ENCODE peak calls at places on chromosomes 12 and 14, in seven cellular contexts. N is bronchial epithelial cell, I is AG04449, C is H7, R is lung, L is pancreas, W is fibroblast of mammary gland. V is an unnamed sample.

GRCh38 chr12:57864811-57865751 is 18.6 kb upstream of the CTDSP2 start:
- DNase-seq in I (no peak), L (peak), W (peak), C (peak), R (peak), N (peak), V (no peak)

GRCh38 chr14:50260511-50260910 is 29.1 kb upstream of the SOS2 start:
- DNase-seq in R (no peak), N (peak), L (no peak), W (peak), I (no peak), C (peak), V (peak)

GRCh38 chr12:50661300-50662120 is 102.4 kb upstream of the ATF1 start:
- DNase-seq in L (no peak), I (no peak), N (no peak), C (no peak), W (no peak), R (no peak), V (no peak)

GRCh38 chr14:98608071-98609060 is 663.6 kb downstream of the BCL11B start:
- DNase-seq in I (no peak), C (no peak), N (no peak), R (no peak), W (no peak), L (no peak), V (no peak)

GRCh38 chr12:10304161-10304574 is 3.5 kb upstream of the KLRD1 start:
- DNase-seq in I (peak), N (peak), C (no peak), W (peak), L (no peak), R (no peak), V (peak)

GRCh38 chr12:109439181-109439580 is 37.9 kb downstream of the KCTD10 start:
- DNase-seq in W (no peak), R (no peak), L (no peak), I (no peak), N (no peak), C (no peak), V (no peak)

GRCh38 chr14:77965919-77966435 is 166.1 kb downstream of the ADCK1 start:
- DNase-seq in R (no peak), I (no peak), N (peak), C (peak), L (peak), W (peak), V (no peak)

GRCh38 chr12:32535260-32535999 is 136.1 kb downstream of the FGD4 start:
- DNase-seq in R (peak), N (peak), I (no peak), C (peak), L (peak), W (peak), V (no peak)

GRCh38 chr12:12563529-12563928 is 866 bp upstream of the DUSP16 start:
- DNase-seq in I (no peak), L (no peak), R (no peak), N (peak), W (peak), C (no peak), V (no peak)

GRCh38 chr14:81302613-81303012 is 81.9 kb upstream of the GTF2A1 start:
- DNase-seq in C (no peak), W (no peak), N (no peak), R (no peak), L (no peak), I (no peak), V (no peak)

GRCh38 chr12:22069851-22070250 is 23.8 kb downstream of the CMAS start:
- DNase-seq in R (no peak), L (no peak), I (no peak), C (no peak), N (no peak), W (no peak), V (no peak)

GRCh38 chr12:124551268-124552144 is 15.9 kb downstream of the NCOR2 start:
- DNase-seq in W (no peak), L (peak), I (no peak), C (peak), R (peak), N (peak), V (no peak)

GRCh38 chr12:86838264-86838663 is 582.1 kb upstream of the MGAT4C start:
- DNase-seq in N (no peak), W (no peak), L (no peak), I (no peak), C (no peak), R (no peak), V (no peak)

DNA sequence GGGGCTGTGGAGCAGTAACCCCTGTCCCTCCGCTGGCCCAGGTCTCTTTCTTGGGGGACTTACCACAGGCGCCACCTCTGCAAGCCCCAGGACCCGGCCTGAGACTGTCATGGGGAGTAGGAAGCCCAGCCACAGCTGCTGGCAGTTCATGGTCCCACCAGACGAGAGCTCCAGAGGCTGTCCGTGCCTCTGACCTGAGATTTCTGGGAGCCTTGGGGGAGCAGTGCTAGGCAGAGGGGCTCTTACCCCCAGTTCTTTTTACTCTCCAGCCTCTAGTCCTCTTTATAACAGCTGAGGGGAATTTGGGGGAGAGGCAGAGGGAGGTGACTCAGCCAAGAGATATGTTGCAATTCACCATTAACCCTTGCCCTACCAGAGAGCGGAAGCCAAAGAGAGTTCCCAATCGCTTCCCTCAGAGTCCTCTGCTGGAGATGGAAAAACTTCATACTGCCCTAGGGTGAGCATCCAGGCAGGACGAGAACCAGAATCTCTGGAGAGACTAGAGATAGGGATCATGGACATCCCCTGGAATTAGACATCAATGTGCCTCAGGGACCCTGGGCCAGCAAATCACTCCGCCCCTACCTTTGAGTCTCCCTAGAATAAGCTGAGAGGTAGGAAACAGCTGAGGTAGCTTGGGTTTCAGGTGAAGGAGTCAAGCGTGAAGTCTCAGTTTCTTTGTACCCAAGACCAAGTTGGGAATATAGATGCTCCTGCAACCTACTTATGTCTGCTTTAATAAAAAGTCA is at the start of gene MMP19:
- DNase-seq in W (peak), I (peak), C (peak), R (no peak), N (peak), L (no peak), V (peak)
- H3K4me3 ChIP-seq in W (peak), I (peak), C (peak), R (peak), N (no peak), L (no peak), V (peak)

GRCh38 chr14:20441466-20441865 is 5.5 kb upstream of the KLHL33 start:
- DNase-seq in W (no peak), I (no peak), R (no peak), L (no peak), C (no peak), N (no peak), V (no peak)
- H3K4me3 ChIP-seq in W (no peak), I (no peak), R (no peak), L (no peak), C (no peak), N (no peak), V (no peak)

DNA sequence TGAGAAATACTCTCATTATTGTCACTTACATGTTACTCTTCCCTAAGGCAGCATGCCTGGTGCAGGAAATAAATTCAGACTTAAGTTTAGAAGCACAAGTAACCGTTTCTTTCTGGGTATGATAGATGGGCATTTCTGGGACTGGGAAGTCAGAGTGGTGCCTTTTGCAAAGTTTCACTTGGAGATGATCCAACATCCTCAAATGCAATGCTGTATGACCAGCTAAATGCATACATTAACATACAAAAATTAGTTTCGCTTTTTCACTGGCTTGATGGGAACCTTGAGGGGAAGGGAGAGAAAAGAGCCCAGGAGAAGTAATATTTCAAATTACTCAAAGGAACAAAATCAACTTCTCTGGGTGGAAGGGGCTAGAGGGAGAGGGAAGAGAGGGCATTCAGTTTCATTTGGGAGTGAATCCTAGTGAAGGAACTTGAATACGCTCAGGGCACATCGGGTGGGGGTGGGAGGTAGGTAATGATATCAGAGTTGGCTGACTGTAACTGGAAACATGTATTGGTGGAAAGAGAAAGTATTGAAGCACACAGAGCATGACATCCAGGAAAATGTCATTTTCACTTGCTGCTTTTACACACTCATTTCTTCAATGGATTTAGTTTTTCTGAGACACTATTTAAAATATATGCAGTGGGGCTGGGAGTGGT is 175.4 kb downstream of the PTPRO start:
- DNase-seq in N (no peak), R (no peak), W (no peak), C (no peak), I (no peak), L (no peak), V (no peak)
- H3K4me3 ChIP-seq in N (no peak), R (no peak), W (no peak), C (no peak), I (no peak), L (no peak), V (no peak)

GRCh38 chr12:1630827-1631591 is 2.0 kb downstream of the WNT5B start:
- DNase-seq in C (peak), W (peak), R (no peak), I (no peak), L (no peak), N (no peak), V (peak)
- H3K4me3 ChIP-seq in C (peak), W (no peak), R (no peak), I (no peak), L (no peak), N (no peak), V (no peak)

GRCh38 chr12:5984873-5985272 is 39.8 kb upstream of the ANO2 start:
- DNase-seq in N (no peak), I (no peak), W (no peak), C (no peak), R (no peak), L (peak), V (no peak)
- H3K4me3 ChIP-seq in N (no peak), I (no peak), W (no peak), C (no peak), R (no peak), L (no peak), V (no peak)

GRCh38 chr12:54370218-54370730 is 6.0 kb upstream of the GPR84 start:
- DNase-seq in I (peak), L (peak), W (peak), R (peak), N (peak), C (peak), V (peak)
- H3K4me3 ChIP-seq in I (peak), L (peak), W (peak), R (no peak), N (no peak), C (peak), V (peak)

GRCh38 chr14:91123201-91123600 is 9.3 kb downstream of the DGLUCY start:
- DNase-seq in W (no peak), C (no peak), I (no peak), R (no peak), N (no peak), L (no peak), V (no peak)

GRCh38 chr14:91116913-91117588 is 3.2 kb downstream of the DGLUCY start:
- DNase-seq in R (no peak), L (no peak), N (no peak), W (no peak), C (no peak), I (no peak), V (no peak)

GRCh38 chr14:91118511-91119068 is 4.7 kb downstream of the DGLUCY start:
- DNase-seq in W (no peak), I (no peak), L (no peak), N (no peak), C (no peak), R (no peak), V (no peak)

GRCh38 chr14:91117960-91118359 is 4.1 kb downstream of the DGLUCY start:
- DNase-seq in C (no peak), L (no peak), I (no peak), W (no peak), N (no peak), R (no peak), V (no peak)

GRCh38 chr14:91119556-91120311 is 5.9 kb downstream of the DGLUCY start:
- DNase-seq in L (no peak), R (no peak), W (peak), C (no peak), I (no peak), N (peak), V (peak)
- H3K4me3 ChIP-seq in L (no peak), R (no peak), W (no peak), C (no peak), I (no peak), N (no peak), V (no peak)

GRCh38 chr12:52327086-52327829 is 6.1 kb upstream of the KRT83 start:
- DNase-seq in I (peak), R (peak), L (peak), C (peak), W (peak), N (peak), V (peak)
- H3K4me3 ChIP-seq in I (no peak), R (no peak), L (no peak), C (no peak), W (no peak), N (no peak), V (no peak)